ENCODE peak calls at places on chromosomes 3 and 15, in five cellular contexts. I is astrocyte of the spinal cord, N is cardiac fibroblast, O is fibroblast of lung, F is choroid plexus epithelial cell. X is an unnamed sample.

GRCh38 chr15:28943146-28943545 is 57.4 kb downstream of the APBA2 start:
- DNase-seq in N (no peak), O (no peak), F (no peak), I (no peak), X (no peak)

GRCh38 chr15:88902491-88902835 is 7.1 kb upstream of the HAPLN3 start:
- DNase-seq in I (no peak), N (no peak), O (no peak), F (no peak), X (no peak)

GRCh38 chr3:17290894-17291293 is 406.1 kb downstream of the PLCL2 start:
- DNase-seq in I (no peak), F (no peak), N (no peak), O (no peak), X (peak)

GRCh38 chr15:64634020-64634419 is 141.4 kb downstream of the RBPMS2 start:
- DNase-seq in I (peak), F (no peak), N (no peak), O (peak), X (no peak)

GRCh38 chr15:55786341-55786740 is 43.4 kb upstream of the PRTG start:
- DNase-seq in F (no peak), I (no peak), O (no peak), N (no peak), X (no peak)

GRCh38 chr15:39417766-39418165 is 163.1 kb upstream of the THBS1 start:
- DNase-seq in N (no peak), I (no peak), F (no peak), O (no peak), X (peak)

GRCh38 chr3:47227678-47228077 is 54.9 kb downstream of the KIF9 start:
- DNase-seq in I (no peak), F (peak), O (no peak), N (no peak), X (no peak)

GRCh38 chr3:142366434-142366833 is 81.4 kb downstream of the XRN1 start:
- DNase-seq in O (no peak), F (peak), N (peak), I (no peak), X (no peak)

GRCh38 chr3:32239638-32240550 is 1.4 kb downstream of the CMTM8 start:
- DNase-seq in I (peak), O (no peak), F (peak), N (peak), X (no peak)

GRCh38 chr15:62087671-62088360 is 21.0 kb downstream of the C2CD4A start:
- DNase-seq in I (peak), O (no peak), F (peak), N (peak), X (peak)

GRCh38 chr15:59221479-59221878 is 14.8 kb downstream of the LDHAL6B start:
- DNase-seq in I (no peak), F (no peak), O (no peak), N (no peak), X (peak)

GRCh38 chr3:69767571-69767970 is 28.3 kb downstream of the MITF start:
- DNase-seq in F (no peak), N (no peak), I (no peak), O (no peak), X (no peak)

GRCh38 chr3:64353256-64353655 is 128.0 kb upstream of the PRICKLE2 start:
- DNase-seq in O (peak), N (peak), F (peak), I (no peak), X (peak)

GRCh38 chr3:128551872-128552271 is 58.9 kb upstream of the GATA2 start:
- DNase-seq in I (no peak), F (peak), N (peak), O (no peak), X (no peak)

GRCh38 chr3:46848271-46849097 is 14.8 kb downstream of the MYL3 start:
- DNase-seq in F (peak), O (peak), I (peak), N (peak), X (peak)

GRCh38 chr15:78072080-78072892 is 5.2 kb downstream of the TBC1D2B start:
- DNase-seq in N (peak), I (peak), O (peak), F (peak), X (peak)

GRCh38 chr15:98532063-98532462 is 116.3 kb upstream of the IGF1R start:
- DNase-seq in O (no peak), N (no peak), I (no peak), F (no peak), X (no peak)

GRCh38 chr3:46896386-46896785 is 18.9 kb downstream of the PTH1R start:
- DNase-seq in I (no peak), N (no peak), F (no peak), O (no peak), X (peak)

GRCh38 chr15:39171944-39172368 is 408.9 kb upstream of the THBS1 start:
- DNase-seq in O (peak), I (peak), N (peak), F (peak), X (peak)

GRCh38 chr3:11381563-11381962 is 109.4 kb downstream of the ATG7 start:
- DNase-seq in O (no peak), I (peak), N (peak), F (peak), X (no peak)

GRCh38 chr15:98713585-98714001 is 65.3 kb downstream of the IGF1R start:
- DNase-seq in N (no peak), O (peak), I (no peak), F (no peak), X (peak)

GRCh38 chr3:123083446-123084124 is 16.8 kb downstream of the PDIA5 start:
- DNase-seq in N (peak), O (peak), I (peak), F (no peak), X (no peak)

GRCh38 chr15:95394186-95395067 is 936.1 kb upstream of the NR2F2 start:
- DNase-seq in O (peak), N (peak), I (peak), F (peak), X (no peak)

GRCh38 chr15:68232937-68233336 is 3.4 kb upstream of the CLN6 start:
- DNase-seq in I (no peak), O (no peak), N (no peak), F (no peak), X (no peak)

GRCh38 chr15:73889725-73890124 is 16.4 kb downstream of the TBC1D21 start:
- DNase-seq in I (no peak), N (no peak), F (no peak), O (no peak), X (no peak)
- H3K4me3 ChIP-seq in I (no peak), N (no peak), F (no peak), O (no peak), X (no peak)

DNA sequence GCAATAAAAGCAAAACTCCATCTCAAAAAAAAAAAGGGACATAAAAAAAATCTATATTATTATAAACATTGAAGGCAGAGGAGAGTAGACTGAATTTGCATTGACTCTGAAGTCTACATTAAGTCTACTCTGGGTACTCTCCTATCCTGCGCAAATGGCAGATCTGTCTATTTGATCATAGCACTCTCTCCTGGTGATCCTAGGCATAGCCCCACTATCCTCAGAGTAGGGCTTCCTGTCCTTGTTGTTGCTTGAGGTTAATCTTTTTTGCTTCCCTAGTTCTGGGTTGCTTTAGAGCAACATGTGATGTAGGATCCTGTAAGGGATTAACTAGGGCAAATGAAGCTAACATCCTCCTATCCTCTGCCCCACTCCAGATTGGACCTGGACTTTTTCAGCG is 82.1 kb upstream of the LRRFIP2 start:
- DNase-seq in F (peak), I (no peak), O (no peak), N (no peak), X (no peak)
- TF ChIP-seq CTCF in F (peak), I (peak), O (no peak), N (peak), X (peak)

GRCh38 chr3:155889212-155889611 is 18.8 kb downstream of the GMPS start:
- DNase-seq in O (no peak), I (no peak), N (no peak), F (no peak), X (no peak)

GRCh38 chr3:155884292-155884691 is 13.8 kb downstream of the GMPS start:
- DNase-seq in I (no peak), N (no peak), F (no peak), O (no peak), X (no peak)

GRCh38 chr3:155889952-155890351 is 19.5 kb downstream of the GMPS start:
- DNase-seq in N (no peak), I (no peak), F (no peak), O (no peak), X (no peak)

GRCh38 chr3:155886915-155887314 is 16.5 kb downstream of the GMPS start:
- DNase-seq in F (no peak), N (no peak), O (no peak), I (no peak), X (no peak)

GRCh38 chr3:155885299-155885698 is 14.8 kb downstream of the GMPS start:
- DNase-seq in F (no peak), N (no peak), O (no peak), I (no peak), X (no peak)
- H3K4me3 ChIP-seq in F (no peak), N (no peak), O (no peak), I (no peak), X (no peak)

GRCh38 chr3:7433073-7433472 is 572.2 kb downstream of the GRM7 start:
- DNase-seq in I (no peak), N (no peak), O (no peak), F (no peak), X (no peak)
- TF ChIP-seq CTCF in I (no peak), N (no peak), O (no peak), F (no peak), X (no peak)

GRCh38 chr3:158103131-158103955 is 2.9 kb downstream of the SHOX2 start:
- DNase-seq in O (no peak), N (peak), I (peak), F (no peak), X (peak)

GRCh38 chr3:158102219-158102612 is 4.0 kb downstream of the SHOX2 start:
- DNase-seq in F (no peak), I (no peak), N (no peak), O (no peak), X (no peak)

GRCh38 chr3:158101330-158102218 is 4.6 kb downstream of the SHOX2 start:
- DNase-seq in N (no peak), I (no peak), O (no peak), F (no peak), X (no peak)

GRCh38 chr3:158103956-158104338 is 2.3 kb downstream of the SHOX2 start:
- DNase-seq in N (no peak), F (no peak), O (no peak), I (no peak), X (peak)

GRCh38 chr3:158102660-158103085 is 3.5 kb downstream of the SHOX2 start:
- DNase-seq in O (no peak), I (no peak), F (no peak), N (no peak), X (peak)
- H3K4me3 ChIP-seq in O (peak), I (no peak), F (no peak), N (peak), X (peak)

DNA sequence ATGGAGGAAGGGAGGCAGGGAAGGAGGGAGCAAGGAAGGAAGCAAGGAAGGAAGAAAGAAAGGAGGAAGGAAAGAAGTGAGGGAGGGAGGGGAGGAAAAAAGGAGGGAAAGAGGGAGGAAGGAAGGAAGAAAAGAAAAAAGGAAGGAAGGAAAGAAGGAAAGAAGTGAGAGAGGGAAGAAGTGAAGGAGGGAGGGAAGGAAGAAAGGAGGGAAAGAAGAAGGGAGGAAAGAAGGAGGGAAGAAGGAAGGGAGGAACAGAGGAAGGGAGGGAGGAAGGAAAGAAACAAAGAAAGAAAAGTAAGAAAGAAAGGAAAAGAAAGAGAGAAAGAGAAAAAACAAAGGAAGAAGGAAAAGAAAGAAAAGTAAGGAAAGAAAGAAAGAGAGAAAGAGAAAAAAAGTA is 183.0 kb upstream of the SLC24A5 start:
- DNase-seq in F (no peak), N (no peak), O (no peak), I (no peak), X (no peak)
- TF ChIP-seq CTCF in F (no peak), N (no peak), O (no peak), I (no peak), X (no peak)

GRCh38 chr15:36313021-36313420 is 266.4 kb upstream of the CDIN1 start:
- DNase-seq in F (no peak), I (peak), O (peak), N (no peak), X (peak)
- H3K4me3 ChIP-seq in F (no peak), I (no peak), O (no peak), N (no peak), X (no peak)

X was measured in AG10803.